ENCODE peak calls at places on chromosomes 11 and 22, in four cellular contexts. One of them, this sample, is unnamed.

GRCh38 chr11:12161603-12162350 is 51.4 kb downstream of the MICAL2 start:
- DNase-seq in left ventricle myocardium inferior: no peak
- DNase-seq in endothelial cell of umbilical vein: no peak
- DNase-seq in transverse colon: no peak
- DNase-seq in this sample: peak; percentile 22

GRCh38 chr22:24437820-24438328 is 10.5 kb downstream of the ADORA2A start:
- DNase-seq in left ventricle myocardium inferior: no peak
- DNase-seq in transverse colon: no peak
- DNase-seq in endothelial cell of umbilical vein: no peak
- DNase-seq in this sample: no peak

GRCh38 chr11:86069408-86070086 is 663 bp upstream of the PICALM start:
- DNase-seq in transverse colon: peak; percentile 26
- DNase-seq in endothelial cell of umbilical vein: peak; percentile 98
- DNase-seq in left ventricle myocardium inferior: no peak
- DNase-seq in this sample: no peak

GRCh38 chr22:29934596-29934995 is 51.6 kb downstream of the MTMR3 start:
- DNase-seq in endothelial cell of umbilical vein: no peak
- DNase-seq in transverse colon: no peak
- DNase-seq in left ventricle myocardium inferior: no peak
- DNase-seq in this sample: no peak

GRCh38 chr11:45273509-45273908 is 12.6 kb downstream of the SYT13 start:
- DNase-seq in left ventricle myocardium inferior: no peak
- DNase-seq in endothelial cell of umbilical vein: no peak
- DNase-seq in transverse colon: no peak
- DNase-seq in this sample: no peak

GRCh38 chr11:126485986-126486635 is 130.6 kb downstream of the ST3GAL4 start:
- DNase-seq in transverse colon: no peak
- DNase-seq in endothelial cell of umbilical vein: no peak
- DNase-seq in left ventricle myocardium inferior: no peak
- DNase-seq in this sample: peak; percentile 34

GRCh38 chr11:111245425-111245824 is at the start of gene POU2AF2:
- DNase-seq in endothelial cell of umbilical vein: no peak
- DNase-seq in transverse colon: no peak
- DNase-seq in left ventricle myocardium inferior: no peak
- DNase-seq in this sample: no peak

GRCh38 chr11:27839226-27839913 is 139.1 kb upstream of the BDNF start:
- DNase-seq in transverse colon: no peak
- DNase-seq in endothelial cell of umbilical vein: peak; percentile 29
- DNase-seq in left ventricle myocardium inferior: no peak
- DNase-seq in this sample: no peak

GRCh38 chr11:86115542-86116385 is 46.9 kb upstream of the PICALM start:
- DNase-seq in endothelial cell of umbilical vein: no peak
- DNase-seq in transverse colon: no peak
- DNase-seq in left ventricle myocardium inferior: no peak
- DNase-seq in this sample: no peak

GRCh38 chr11:113974741-113975470 is at the start of gene HTR3A:
- DNase-seq in transverse colon: peak; percentile 53
- DNase-seq in left ventricle myocardium inferior: peak; percentile 65
- DNase-seq in endothelial cell of umbilical vein: peak; percentile 57
- DNase-seq in this sample: peak; percentile 85

GRCh38 chr11:86358720-86359119 is 16.0 kb upstream of the CCDC81 start:
- DNase-seq in left ventricle myocardium inferior: no peak
- DNase-seq in endothelial cell of umbilical vein: no peak
- DNase-seq in transverse colon: no peak
- DNase-seq in this sample: no peak

DNA sequence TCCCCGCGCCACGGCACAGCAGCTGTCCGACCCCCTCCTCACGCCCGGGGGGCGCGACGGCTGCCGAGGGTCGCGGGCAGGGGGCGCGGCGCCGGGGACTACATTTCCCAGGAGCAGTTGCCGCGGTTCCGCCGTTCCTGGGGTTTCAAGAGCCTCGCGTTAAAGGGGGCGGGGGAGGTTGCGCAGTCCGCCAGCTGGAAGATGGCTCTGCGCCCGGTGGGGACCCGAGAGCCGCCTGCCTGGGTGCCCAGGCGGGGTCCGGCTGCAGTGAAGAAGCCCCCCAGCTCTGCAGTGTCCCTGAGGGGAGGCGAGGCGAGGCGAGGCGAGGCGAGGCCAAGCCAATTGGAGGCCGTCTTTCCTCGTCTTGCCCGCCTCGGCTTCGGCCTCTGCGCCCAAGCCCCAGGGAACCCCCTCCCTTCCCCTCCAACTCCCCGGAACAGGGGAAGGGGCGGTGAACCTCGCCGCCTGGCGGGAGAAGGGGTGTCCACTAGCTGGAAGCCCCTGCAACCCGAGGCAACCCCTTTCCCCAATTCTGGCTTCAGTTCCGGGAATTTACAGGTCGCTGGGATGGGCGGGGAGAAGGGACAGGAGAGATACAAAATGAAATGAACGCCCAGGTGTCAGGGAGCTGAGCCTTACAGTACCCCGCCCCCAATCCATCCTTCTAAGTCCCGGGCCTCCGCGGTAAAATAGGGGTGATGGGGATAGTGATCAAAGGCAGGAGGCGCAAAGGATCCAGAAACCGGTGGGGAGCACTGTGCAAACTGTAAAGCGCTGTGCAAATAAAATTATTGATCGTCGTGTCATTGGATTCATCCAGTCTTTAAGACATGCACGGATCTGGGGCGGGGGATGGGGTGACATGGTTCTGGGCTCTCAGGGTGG is 5.2 kb upstream of the GCAT start:
- DNase-seq in transverse colon: peak; percentile 73
- DNase-seq in endothelial cell of umbilical vein: peak; percentile 51
- DNase-seq in left ventricle myocardium inferior: peak; percentile 70
- DNase-seq in this sample: peak; percentile 86
- TF ChIP-seq CTCF in transverse colon: no peak
- TF ChIP-seq CTCF in endothelial cell of umbilical vein: no peak
- TF ChIP-seq CTCF in left ventricle myocardium inferior: no peak
- TF ChIP-seq CTCF in this sample: no peak

GRCh38 chr11:64253043-64253442 is 1.7 kb downstream of the PLCB3 start:
- DNase-seq in transverse colon: no peak
- DNase-seq in endothelial cell of umbilical vein: no peak
- DNase-seq in left ventricle myocardium inferior: no peak
- DNase-seq in this sample: peak; percentile 54
- H3K27ac ChIP-seq in transverse colon: peak overlapping the region; percentile 91
- H3K27ac ChIP-seq in endothelial cell of umbilical vein: no peak overlapping the region
- H3K27ac ChIP-seq in left ventricle myocardium inferior: peak overlapping the region; percentile 84
- H3K27ac ChIP-seq in this sample: no peak overlapping the region

GRCh38 chr11:122155001-122155400 is 39.0 kb upstream of the BLID start:
- DNase-seq in endothelial cell of umbilical vein: no peak
- DNase-seq in left ventricle myocardium inferior: no peak
- DNase-seq in transverse colon: no peak
- DNase-seq in this sample: no peak
- TF ChIP-seq CTCF in endothelial cell of umbilical vein: no peak
- TF ChIP-seq CTCF in left ventricle myocardium inferior: no peak
- TF ChIP-seq CTCF in transverse colon: no peak
- TF ChIP-seq CTCF in this sample: no peak

DNA sequence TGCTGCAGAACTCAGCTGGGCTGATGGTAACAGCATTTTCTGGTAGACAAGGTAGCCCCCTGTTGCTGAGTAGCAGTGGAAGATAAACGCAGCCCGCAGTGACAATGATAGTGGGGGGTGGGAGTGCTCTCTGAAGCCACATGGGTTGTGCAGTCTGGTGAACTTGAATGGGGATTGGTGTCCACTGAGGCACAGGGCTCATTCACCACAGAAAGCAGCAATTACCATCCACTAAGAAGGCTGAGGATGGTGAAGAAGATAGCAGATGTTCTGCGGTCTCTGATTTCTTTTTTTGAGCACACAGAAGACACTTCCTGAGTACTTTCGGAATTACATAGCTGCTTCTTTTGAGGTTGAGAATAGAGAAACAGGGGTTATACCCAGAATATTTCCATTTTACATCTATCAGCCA is 150.3 kb downstream of the LRRC4C start:
- DNase-seq in transverse colon: no peak
- DNase-seq in left ventricle myocardium inferior: no peak
- DNase-seq in endothelial cell of umbilical vein: no peak
- DNase-seq in this sample: no peak
- H3K27ac ChIP-seq in transverse colon: no peak overlapping the region
- H3K27ac ChIP-seq in left ventricle myocardium inferior: no peak overlapping the region
- H3K27ac ChIP-seq in endothelial cell of umbilical vein: no peak overlapping the region
- H3K27ac ChIP-seq in this sample: no peak overlapping the region

DNA sequence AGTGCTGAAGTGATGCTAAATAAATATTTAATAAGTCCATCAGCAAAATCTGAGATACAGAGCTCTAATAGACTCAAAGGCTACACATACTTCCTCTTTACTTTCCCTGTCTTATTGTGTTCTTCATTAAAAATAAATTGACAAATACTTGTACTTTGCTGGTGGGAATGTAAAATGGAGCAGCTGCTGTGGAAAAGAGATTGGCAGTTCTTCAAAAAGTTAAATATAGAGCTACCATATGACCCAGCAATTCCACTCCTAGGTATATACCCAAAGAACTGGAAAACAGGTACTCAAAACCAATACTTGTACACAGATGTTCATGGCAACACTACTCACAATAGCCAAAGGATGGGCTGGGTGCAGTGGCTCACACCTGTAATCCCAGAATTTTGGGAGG is 76.0 kb downstream of the RBFOX2 start:
- DNase-seq in endothelial cell of umbilical vein: no peak
- DNase-seq in transverse colon: no peak
- DNase-seq in left ventricle myocardium inferior: no peak
- DNase-seq in this sample: no peak
- TF ChIP-seq CTCF in endothelial cell of umbilical vein: no peak
- TF ChIP-seq CTCF in transverse colon: no peak
- TF ChIP-seq CTCF in left ventricle myocardium inferior: no peak
- TF ChIP-seq CTCF in this sample: no peak

GRCh38 chr11:123055132-123055924 is 6.6 kb downstream of the HSPA8 start:
- DNase-seq in endothelial cell of umbilical vein: no peak
- DNase-seq in left ventricle myocardium inferior: no peak
- DNase-seq in transverse colon: no peak
- DNase-seq in this sample: no peak
- H3K27ac ChIP-seq in endothelial cell of umbilical vein: no peak overlapping the region
- H3K27ac ChIP-seq in left ventricle myocardium inferior: no peak overlapping the region
- H3K27ac ChIP-seq in transverse colon: peak overlapping the region; percentile 14
- H3K27ac ChIP-seq in this sample: no peak overlapping the region

GRCh38 chr11:104120493-104121200 is 43.3 kb downstream of the PDGFD start:
- DNase-seq in transverse colon: no peak
- DNase-seq in left ventricle myocardium inferior: no peak
- DNase-seq in endothelial cell of umbilical vein: peak; percentile 21
- DNase-seq in this sample: no peak
- TF ChIP-seq CTCF in transverse colon: no peak
- TF ChIP-seq CTCF in left ventricle myocardium inferior: peak; percentile 11
- TF ChIP-seq CTCF in endothelial cell of umbilical vein: no peak
- TF ChIP-seq CTCF in this sample: no peak

This sample was measured in upper lobe of right lung.